ENCODE peak calls at places on chromosomes 2 and 18, in four cellular contexts. Q, D, N and S are unnamed samples.

GRCh38 chr2:52539026-52539964 is 1228.3 kb upstream of the CHAC2 start:
- DNase-seq in Q (no peak), D (no peak), N (peak), S (no peak)

GRCh38 chr2:68721482-68722071 is 13.0 kb upstream of the ARHGAP25 start:
- DNase-seq in Q (no peak), D (no peak), N (no peak), S (no peak)

GRCh38 chr18:29892960-29893558 is 1149.5 kb downstream of the DSC3 start:
- DNase-seq in Q (no peak), D (no peak), N (no peak), S (no peak)

GRCh38 chr2:172489682-172490081 is 62.3 kb downstream of the ITGA6 start:
- DNase-seq in Q (no peak), D (no peak), N (peak), S (no peak)

GRCh38 chr2:113021312-113021711 is 16.1 kb downstream of the IL36A start:
- DNase-seq in Q (no peak), D (no peak), N (no peak), S (no peak)

GRCh38 chr2:148926291-148926961 is 51.4 kb downstream of the KIF5C start:
- DNase-seq in Q (peak), D (peak), N (peak), S (peak)

GRCh38 chr2:128543036-128543435 is 224.4 kb upstream of the HS6ST1 start:
- DNase-seq in Q (no peak), D (no peak), N (no peak), S (no peak)

GRCh38 chr2:68169308-68169707 is 11.6 kb downstream of the PNO1 start:
- DNase-seq in Q (no peak), D (no peak), N (no peak), S (no peak)

GRCh38 chr2:74043345-74044329 is 58.9 kb downstream of the TET3 start:
- DNase-seq in Q (no peak), D (no peak), N (no peak), S (no peak)

GRCh38 chr18:59929621-59930295 is 30.0 kb downstream of the PMAIP1 start:
- DNase-seq in Q (no peak), D (no peak), N (peak), S (no peak)

GRCh38 chr2:207161724-207162123 is 4.0 kb downstream of the KLF7 start:
- DNase-seq in Q (no peak), D (no peak), N (peak), S (no peak)

GRCh38 chr2:227884511-227884947 is 13.1 kb downstream of the DAW1 start:
- DNase-seq in Q (peak), D (peak), N (peak), S (peak)

GRCh38 chr2:177433402-177433801 is 40.8 kb downstream of the AGPS start:
- DNase-seq in Q (no peak), D (no peak), N (no peak), S (no peak)

GRCh38 chr2:105038383-105039061 is 653 bp downstream of the MRPS9 start:
- DNase-seq in Q (no peak), D (no peak), N (peak), S (no peak)

GRCh38 chr2:39991298-39991697 is 212.2 kb upstream of the THUMPD2 start:
- DNase-seq in Q (no peak), D (no peak), N (peak), S (no peak)

GRCh38 chr2:144456680-144457079 is 63.2 kb downstream of the ZEB2 start:
- DNase-seq in Q (no peak), D (no peak), N (peak), S (peak)

GRCh38 chr2:106798826-106799552 is 87.0 kb downstream of the ST6GAL2 start:
- DNase-seq in Q (no peak), D (no peak), N (no peak), S (no peak)

GRCh38 chr18:23107718-23108117 is 27.6 kb upstream of the CABLES1 start:
- DNase-seq in Q (no peak), D (no peak), N (peak), S (no peak)

GRCh38 chr2:212076456-212076855 is 462.1 kb downstream of the ERBB4 start:
- DNase-seq in Q (no peak), D (no peak), N (no peak), S (no peak)

GRCh38 chr18:79706006-79706405 is 26.4 kb downstream of the CTDP1 start:
- DNase-seq in Q (no peak), D (no peak), N (no peak), S (no peak)

GRCh38 chr2:221203846-221204245 is 368.3 kb downstream of the EPHA4 start:
- DNase-seq in Q (no peak), D (no peak), N (no peak), S (no peak)

GRCh38 chr2:31304831-31305230 is 70.9 kb downstream of the EHD3 start:
- DNase-seq in Q (no peak), D (no peak), N (no peak), S (no peak)

GRCh38 chr2:232367591-232368233 is 10.8 kb upstream of the ALPP start:
- DNase-seq in Q (no peak), D (no peak), N (no peak), S (no peak)

GRCh38 chr18:46313521-46313920 is 209.3 kb downstream of the HAUS1 start:
- DNase-seq in Q (no peak), D (no peak), N (no peak), S (no peak)

GRCh38 chr2:120605231-120605935 is 130.3 kb upstream of the GLI2 start:
- DNase-seq in Q (no peak), D (no peak), N (peak), S (no peak)

DNA sequence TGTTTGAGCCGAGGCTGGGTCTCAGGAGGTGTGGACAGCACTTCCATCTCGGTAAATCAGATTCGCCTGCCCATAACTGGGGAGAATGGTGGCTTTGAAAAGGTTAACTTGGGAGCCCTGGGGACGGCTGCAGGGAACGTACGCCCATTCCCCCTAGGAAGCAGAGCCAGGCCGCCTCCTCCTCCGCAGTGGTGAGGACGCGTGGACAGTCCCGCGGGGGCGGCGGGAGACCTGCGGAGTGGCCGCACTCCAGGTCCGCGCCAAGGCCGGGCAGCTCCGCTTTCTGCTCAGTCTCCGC is 845 bp upstream of the MYCN start:
- DNase-seq in Q (peak), D (no peak), N (no peak), S (peak)
- TF ChIP-seq CTCF in Q (peak), D (peak), N (no peak), S (peak)

GRCh38 chr2:230865324-230865765 is 603 bp downstream of the ITM2C start:
- DNase-seq in Q (no peak), D (no peak), N (no peak), S (peak)

GRCh38 chr2:230863442-230864121 is 1.2 kb upstream of the ITM2C start:
- DNase-seq in Q (peak), D (peak), N (no peak), S (no peak)

GRCh38 chr2:230864122-230864604 is 579 bp upstream of the ITM2C start:
- DNase-seq in Q (peak), D (peak), N (no peak), S (no peak)

GRCh38 chr2:230865766-230866703 is 1.3 kb downstream of the ITM2C start:
- DNase-seq in Q (peak), D (no peak), N (no peak), S (peak)

GRCh38 chr2:230864605-230865323 is at the start of gene ITM2C:
- DNase-seq in Q (peak), D (peak), N (peak), S (peak)
- TF ChIP-seq CTCF in Q (peak), D (peak), N (peak), S (peak)

DNA sequence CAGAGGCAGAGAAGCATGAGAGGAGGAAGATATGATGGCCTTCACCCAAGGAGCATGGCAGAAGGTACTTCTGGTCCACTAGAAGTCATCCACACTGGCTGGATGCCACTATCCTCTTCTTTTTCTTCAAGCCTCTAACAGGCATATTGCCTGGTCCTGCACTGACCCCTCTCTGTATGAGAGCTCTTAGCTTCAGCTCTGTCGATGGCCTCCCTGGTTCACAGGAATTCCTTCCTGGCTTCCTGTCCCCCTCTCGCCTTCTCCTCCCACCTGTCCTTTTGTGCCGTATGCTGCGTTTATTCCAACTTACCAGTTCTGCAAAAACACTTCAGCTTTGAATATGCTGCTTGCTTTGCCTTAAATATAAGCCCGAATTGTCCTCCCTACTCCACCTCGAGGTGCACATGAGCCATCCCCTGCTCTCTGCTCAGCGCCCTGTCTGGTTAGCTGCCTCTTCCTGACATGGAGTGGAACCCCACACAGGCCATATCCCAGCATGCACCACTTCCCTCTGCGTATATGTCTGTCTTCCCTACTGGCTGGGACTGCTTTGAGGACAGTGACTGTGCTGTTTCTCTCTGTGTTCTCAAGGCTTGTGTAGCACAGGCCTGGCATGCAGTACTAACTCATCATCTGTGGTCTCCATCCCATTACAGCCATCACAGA is 474.9 kb downstream of the EIPR1 start:
- DNase-seq in Q (no peak), D (no peak), N (no peak), S (no peak)
- TF ChIP-seq CTCF in Q (no peak), D (no peak), N (no peak), S (no peak)

GRCh38 chr2:41763091-41763490 is 284.7 kb upstream of the PKDCC start:
- DNase-seq in Q (no peak), D (no peak), N (no peak), S (no peak)

GRCh38 chr2:41768301-41768700 is 279.5 kb upstream of the PKDCC start:
- DNase-seq in Q (no peak), D (no peak), N (no peak), S (no peak)

GRCh38 chr2:41759880-41760279 is 287.9 kb upstream of the PKDCC start:
- DNase-seq in Q (no peak), D (no peak), N (no peak), S (no peak)

DNA sequence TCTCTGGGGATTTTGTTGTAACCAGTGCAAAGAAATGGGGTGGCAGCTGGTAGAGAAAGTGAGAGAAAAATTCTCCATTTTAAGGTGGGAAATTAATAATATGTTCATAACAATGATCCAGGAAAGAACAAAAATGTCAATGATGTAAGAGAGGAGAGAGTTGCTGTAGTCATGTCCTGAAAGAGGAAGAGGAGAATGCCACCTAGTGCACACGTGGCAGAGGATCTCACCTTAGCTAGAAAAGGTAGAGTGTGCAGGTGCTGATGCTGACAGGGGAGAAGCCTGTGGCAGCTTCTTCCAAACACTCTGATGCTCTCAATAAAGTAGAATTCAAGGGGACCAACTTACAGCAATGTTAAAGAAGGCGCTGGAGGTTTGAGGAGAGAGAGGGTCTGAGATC is 282.9 kb upstream of the PKDCC start:
- DNase-seq in Q (no peak), D (no peak), N (no peak), S (no peak)
- TF ChIP-seq CTCF in Q (no peak), D (peak), N (no peak), S (no peak)

GRCh38 chr2:134124047-134124753 is 129.7 kb upstream of the MGAT5 start:
- DNase-seq in Q (no peak), D (no peak), N (peak), S (no peak)

GRCh38 chr2:134120160-134120717 is 133.6 kb upstream of the MGAT5 start:
- DNase-seq in Q (no peak), D (no peak), N (no peak), S (no peak)

GRCh38 chr2:134120718-134121630 is 132.9 kb upstream of the MGAT5 start:
- DNase-seq in Q (peak), D (peak), N (peak), S (peak)

GRCh38 chr2:134119672-134120159 is 134.2 kb upstream of the MGAT5 start:
- DNase-seq in Q (peak), D (peak), N (peak), S (peak)

DNA sequence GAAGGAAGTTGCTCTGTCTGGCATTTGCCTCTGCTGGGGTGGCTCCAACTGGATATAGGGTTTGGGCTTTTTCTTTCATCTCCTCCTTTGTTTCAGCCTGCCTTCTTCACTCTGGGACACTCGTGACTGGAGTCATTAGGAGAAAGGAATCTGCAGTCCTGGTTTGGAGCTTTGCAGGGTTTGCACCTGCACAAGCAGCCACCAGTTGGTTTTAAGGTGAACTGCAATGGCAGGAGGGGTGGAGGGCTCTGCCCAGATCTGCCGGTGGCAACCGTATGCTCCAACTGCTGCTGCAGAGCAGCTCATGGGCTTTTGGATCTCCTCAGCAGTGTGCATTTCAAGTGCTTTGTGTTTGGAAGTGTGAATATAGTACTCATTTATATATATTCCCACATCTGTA is 131.3 kb upstream of the MGAT5 start:
- DNase-seq in Q (no peak), D (no peak), N (no peak), S (no peak)
- TF ChIP-seq CTCF in Q (no peak), D (no peak), N (no peak), S (no peak)

DNA sequence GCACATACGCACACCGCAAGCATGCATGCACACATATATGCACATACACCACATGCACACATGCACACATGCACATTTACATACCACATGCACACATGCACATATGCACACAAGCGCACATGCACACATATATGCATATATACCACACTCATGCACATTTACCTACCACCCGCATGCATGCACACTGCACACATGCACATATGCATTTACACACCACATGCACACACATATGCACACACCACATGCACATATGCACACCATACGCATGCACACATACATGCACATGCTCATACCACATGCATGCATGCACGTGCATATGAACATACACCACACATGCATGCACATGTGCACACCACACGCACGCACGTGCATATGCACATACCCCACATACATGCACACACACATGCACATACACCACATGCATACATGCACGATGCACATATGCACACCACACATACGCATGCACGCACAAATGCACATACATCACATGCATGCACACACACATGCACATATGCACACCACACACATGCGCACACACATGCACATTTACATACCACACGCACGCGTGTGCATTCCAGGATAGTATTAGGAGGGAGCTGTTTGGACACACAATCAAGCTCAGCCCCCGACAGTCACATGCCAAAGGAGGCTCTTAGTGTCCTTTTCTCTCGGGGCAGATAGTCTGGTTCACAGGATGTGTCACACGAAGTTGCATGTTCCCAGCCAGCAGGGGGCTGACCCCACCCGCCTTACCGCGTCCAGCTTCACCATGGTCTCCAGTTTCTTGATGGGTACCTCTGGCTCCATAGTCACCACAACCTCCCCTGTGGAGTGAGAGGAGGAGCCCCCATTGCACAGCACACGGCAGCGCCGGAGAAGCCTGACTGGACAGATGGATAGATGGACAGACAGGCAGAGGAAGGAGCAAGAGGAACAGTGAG is 5.9 kb downstream of the OTOF start:
- DNase-seq in Q (no peak), D (no peak), N (no peak), S (no peak)
- TF ChIP-seq CTCF in Q (no peak), D (no peak), N (no peak), S (no peak)

DNA sequence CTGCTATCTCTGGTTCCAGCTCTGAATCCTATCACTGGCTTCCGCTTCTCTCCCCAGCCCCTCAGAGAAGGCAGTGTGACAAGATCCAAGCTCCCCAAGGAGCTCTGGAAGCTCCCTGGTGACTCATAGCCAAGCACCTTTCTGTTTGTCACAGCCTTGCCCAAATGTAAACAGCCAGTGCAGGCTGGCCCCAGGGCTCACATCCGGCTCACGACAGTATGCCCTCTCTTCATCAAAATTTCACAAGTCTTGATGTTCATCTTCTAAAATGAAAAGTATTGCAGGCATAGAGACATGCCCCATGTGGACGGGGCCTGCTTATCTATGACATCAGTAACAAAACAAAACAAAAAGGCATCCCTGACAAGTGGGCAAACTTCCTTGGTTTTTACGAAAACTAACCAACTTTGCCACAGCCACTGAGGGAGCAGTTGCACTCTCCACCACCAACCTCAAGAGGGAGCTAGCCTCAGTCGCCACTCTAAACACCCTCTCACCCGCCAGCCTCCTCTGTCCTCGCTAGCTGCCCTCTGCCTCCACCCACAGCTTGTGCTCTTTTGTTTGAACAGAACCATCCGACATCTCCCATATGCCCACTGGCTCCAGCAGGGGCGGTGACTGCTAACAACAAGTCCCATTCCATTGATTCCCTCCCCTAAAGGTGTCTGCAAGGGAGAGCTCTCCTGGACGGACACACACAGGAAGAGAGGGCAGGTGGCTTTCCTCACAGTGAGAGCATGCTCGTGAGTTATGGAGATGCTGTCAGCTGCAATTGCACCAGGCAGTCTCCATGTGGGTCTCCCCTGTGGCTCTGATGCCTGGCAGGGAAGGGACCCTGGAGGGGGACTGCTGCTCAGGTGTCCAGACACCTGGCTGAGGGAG is 71.0 kb upstream of the DAPL1 start:
- DNase-seq in Q (no peak), D (no peak), N (no peak), S (no peak)
- TF ChIP-seq CTCF in Q (no peak), D (peak), N (peak), S (no peak)

GRCh38 chr2:101794141-101794540 is 96.6 kb downstream of the MAP4K4 start:
- DNase-seq in Q (no peak), D (no peak), N (no peak), S (no peak)

GRCh38 chr2:101792208-101792607 is 94.7 kb downstream of the MAP4K4 start:
- DNase-seq in Q (no peak), D (no peak), N (no peak), S (no peak)

GRCh38 chr2:101790856-101791255 is 93.3 kb downstream of the MAP4K4 start:
- DNase-seq in Q (no peak), D (no peak), N (peak), S (no peak)

GRCh38 chr2:101795033-101795432 is 97.5 kb downstream of the MAP4K4 start:
- DNase-seq in Q (no peak), D (no peak), N (no peak), S (no peak)

GRCh38 chr2:101793277-101793969 is 95.9 kb downstream of the MAP4K4 start:
- DNase-seq in Q (no peak), D (no peak), N (no peak), S (no peak)
- TF ChIP-seq CTCF in Q (no peak), D (no peak), N (peak), S (no peak)

GRCh38 chr18:55338955-55339662 is 248.9 kb downstream of the TCF4 start:
- DNase-seq in Q (no peak), D (no peak), N (peak), S (no peak)
- TF ChIP-seq CTCF in Q (no peak), D (no peak), N (peak), S (no peak)